ENCODE peak calls at places on chromosome 10, in five cellular contexts. One of them, this sample, is unnamed.

GRCh38 chr10:124681091-124681490 is 63.1 kb downstream of the FAM53B start:
- DNase-seq in choroid plexus epithelial cell: no peak
- DNase-seq in stimulated activated CD4-positive, alpha-beta T cell treated with anti-CD3 and anti-CD28 coated beads, TNF-alpha, amount 100 ng/mL, for 1 hour: no peak
- DNase-seq in left lobe of liver: no peak
- DNase-seq in IMR-90: no peak
- DNase-seq in this sample: no peak

GRCh38 chr10:91672021-91672608 is 39.2 kb upstream of the PPP1R3C start:
- DNase-seq in left lobe of liver: no peak
- DNase-seq in stimulated activated CD4-positive, alpha-beta T cell treated with anti-CD3 and anti-CD28 coated beads, TNF-alpha, amount 100 ng/mL, for 1 hour: no peak
- DNase-seq in choroid plexus epithelial cell: peak
- DNase-seq in IMR-90: peak
- DNase-seq in this sample: no peak

GRCh38 chr10:43125881-43126731 is 12.1 kb upstream of the CSGALNACT2 start:
- DNase-seq in left lobe of liver: peak
- DNase-seq in stimulated activated CD4-positive, alpha-beta T cell treated with anti-CD3 and anti-CD28 coated beads, TNF-alpha, amount 100 ng/mL, for 1 hour: no peak
- DNase-seq in IMR-90: no peak
- DNase-seq in choroid plexus epithelial cell: no peak
- DNase-seq in this sample: peak

GRCh38 chr10:25547391-25547790 is 372.6 kb downstream of the GPR158 start:
- DNase-seq in choroid plexus epithelial cell: peak
- DNase-seq in IMR-90: no peak
- DNase-seq in left lobe of liver: no peak
- DNase-seq in stimulated activated CD4-positive, alpha-beta T cell treated with anti-CD3 and anti-CD28 coated beads, TNF-alpha, amount 100 ng/mL, for 1 hour: no peak
- DNase-seq in this sample: no peak

GRCh38 chr10:6588082-6588481 is 8.0 kb upstream of the PRKCQ start:
- DNase-seq in IMR-90: no peak
- DNase-seq in stimulated activated CD4-positive, alpha-beta T cell treated with anti-CD3 and anti-CD28 coated beads, TNF-alpha, amount 100 ng/mL, for 1 hour: no peak
- DNase-seq in left lobe of liver: no peak
- DNase-seq in choroid plexus epithelial cell: no peak
- DNase-seq in this sample: no peak

GRCh38 chr10:77458986-77459590 is 178.5 kb downstream of the KCNMA1 start:
- DNase-seq in stimulated activated CD4-positive, alpha-beta T cell treated with anti-CD3 and anti-CD28 coated beads, TNF-alpha, amount 100 ng/mL, for 1 hour: no peak
- DNase-seq in IMR-90: peak
- DNase-seq in choroid plexus epithelial cell: peak
- DNase-seq in left lobe of liver: no peak
- DNase-seq in this sample: no peak

GRCh38 chr10:76026176-76026771 is 594.9 kb downstream of the LRMDA start:
- DNase-seq in choroid plexus epithelial cell: no peak
- DNase-seq in left lobe of liver: no peak
- DNase-seq in IMR-90: no peak
- DNase-seq in stimulated activated CD4-positive, alpha-beta T cell treated with anti-CD3 and anti-CD28 coated beads, TNF-alpha, amount 100 ng/mL, for 1 hour: no peak
- DNase-seq in this sample: no peak

GRCh38 chr10:104342941-104343411 is 4.7 kb upstream of the ITPRIP start:
- DNase-seq in left lobe of liver: no peak
- DNase-seq in choroid plexus epithelial cell: no peak
- DNase-seq in stimulated activated CD4-positive, alpha-beta T cell treated with anti-CD3 and anti-CD28 coated beads, TNF-alpha, amount 100 ng/mL, for 1 hour: no peak
- DNase-seq in IMR-90: no peak
- DNase-seq in this sample: no peak

GRCh38 chr10:3399756-3400155 is 227.2 kb upstream of the PITRM1 start:
- DNase-seq in IMR-90: peak
- DNase-seq in left lobe of liver: no peak
- DNase-seq in stimulated activated CD4-positive, alpha-beta T cell treated with anti-CD3 and anti-CD28 coated beads, TNF-alpha, amount 100 ng/mL, for 1 hour: no peak
- DNase-seq in choroid plexus epithelial cell: peak
- DNase-seq in this sample: no peak

GRCh38 chr10:46002916-46003693 is 27.3 kb downstream of the NCOA4 start:
- DNase-seq in stimulated activated CD4-positive, alpha-beta T cell treated with anti-CD3 and anti-CD28 coated beads, TNF-alpha, amount 100 ng/mL, for 1 hour: no peak
- DNase-seq in left lobe of liver: no peak
- DNase-seq in IMR-90: peak
- DNase-seq in choroid plexus epithelial cell: no peak
- DNase-seq in this sample: no peak

GRCh38 chr10:125457406-125457805 is 225.6 kb downstream of the TEX36 start:
- DNase-seq in IMR-90: no peak
- DNase-seq in choroid plexus epithelial cell: no peak
- DNase-seq in stimulated activated CD4-positive, alpha-beta T cell treated with anti-CD3 and anti-CD28 coated beads, TNF-alpha, amount 100 ng/mL, for 1 hour: no peak
- DNase-seq in left lobe of liver: no peak
- DNase-seq in this sample: no peak

GRCh38 chr10:30026578-30026977 is 32.8 kb downstream of the JCAD start:
- DNase-seq in IMR-90: no peak
- DNase-seq in stimulated activated CD4-positive, alpha-beta T cell treated with anti-CD3 and anti-CD28 coated beads, TNF-alpha, amount 100 ng/mL, for 1 hour: no peak
- DNase-seq in choroid plexus epithelial cell: no peak
- DNase-seq in left lobe of liver: no peak
- DNase-seq in this sample: no peak

GRCh38 chr10:12042409-12042796 is 206 bp downstream of the UPF2 start:
- DNase-seq in left lobe of liver: no peak
- DNase-seq in IMR-90: peak
- DNase-seq in stimulated activated CD4-positive, alpha-beta T cell treated with anti-CD3 and anti-CD28 coated beads, TNF-alpha, amount 100 ng/mL, for 1 hour: no peak
- DNase-seq in choroid plexus epithelial cell: peak
- DNase-seq in this sample: peak

GRCh38 chr10:100738055-100738827 is 7.1 kb upstream of the PAX2 start:
- DNase-seq in left lobe of liver: no peak
- DNase-seq in stimulated activated CD4-positive, alpha-beta T cell treated with anti-CD3 and anti-CD28 coated beads, TNF-alpha, amount 100 ng/mL, for 1 hour: no peak
- DNase-seq in choroid plexus epithelial cell: no peak
- DNase-seq in IMR-90: no peak
- DNase-seq in this sample: peak

GRCh38 chr10:134743-135600 is at the start of gene ZMYND11:
- DNase-seq in left lobe of liver: peak
- DNase-seq in choroid plexus epithelial cell: peak
- DNase-seq in IMR-90: peak
- DNase-seq in stimulated activated CD4-positive, alpha-beta T cell treated with anti-CD3 and anti-CD28 coated beads, TNF-alpha, amount 100 ng/mL, for 1 hour: peak
- DNase-seq in this sample: peak

GRCh38 chr10:122426834-122427233 is 27.6 kb upstream of the ARMS2 start:
- DNase-seq in IMR-90: no peak
- DNase-seq in left lobe of liver: no peak
- DNase-seq in choroid plexus epithelial cell: no peak
- DNase-seq in stimulated activated CD4-positive, alpha-beta T cell treated with anti-CD3 and anti-CD28 coated beads, TNF-alpha, amount 100 ng/mL, for 1 hour: no peak
- DNase-seq in this sample: no peak

GRCh38 chr10:132536241-132536963 is 1.2 kb upstream of the INPP5A start:
- DNase-seq in choroid plexus epithelial cell: no peak
- DNase-seq in stimulated activated CD4-positive, alpha-beta T cell treated with anti-CD3 and anti-CD28 coated beads, TNF-alpha, amount 100 ng/mL, for 1 hour: no peak
- DNase-seq in left lobe of liver: no peak
- DNase-seq in IMR-90: no peak
- DNase-seq in this sample: peak

GRCh38 chr10:70312972-70313371 is 29.2 kb upstream of the NPFFR1 start:
- DNase-seq in left lobe of liver: no peak
- DNase-seq in stimulated activated CD4-positive, alpha-beta T cell treated with anti-CD3 and anti-CD28 coated beads, TNF-alpha, amount 100 ng/mL, for 1 hour: no peak
- DNase-seq in choroid plexus epithelial cell: no peak
- DNase-seq in IMR-90: peak
- DNase-seq in this sample: no peak

GRCh38 chr10:96319754-96320514 is 15.7 kb downstream of the DNTT start:
- DNase-seq in IMR-90: no peak
- DNase-seq in stimulated activated CD4-positive, alpha-beta T cell treated with anti-CD3 and anti-CD28 coated beads, TNF-alpha, amount 100 ng/mL, for 1 hour: no peak
- DNase-seq in left lobe of liver: no peak
- DNase-seq in choroid plexus epithelial cell: peak
- DNase-seq in this sample: no peak

GRCh38 chr10:79356104-79356503 is 8.8 kb downstream of the PPIF start:
- DNase-seq in IMR-90: no peak
- DNase-seq in choroid plexus epithelial cell: no peak
- DNase-seq in left lobe of liver: no peak
- DNase-seq in stimulated activated CD4-positive, alpha-beta T cell treated with anti-CD3 and anti-CD28 coated beads, TNF-alpha, amount 100 ng/mL, for 1 hour: no peak
- DNase-seq in this sample: no peak

GRCh38 chr10:28215930-28216329 is 86.9 kb downstream of the MPP7 start:
- DNase-seq in IMR-90: no peak
- DNase-seq in stimulated activated CD4-positive, alpha-beta T cell treated with anti-CD3 and anti-CD28 coated beads, TNF-alpha, amount 100 ng/mL, for 1 hour: no peak
- DNase-seq in left lobe of liver: no peak
- DNase-seq in choroid plexus epithelial cell: no peak
- DNase-seq in this sample: no peak

GRCh38 chr10:63064706-63065105 is 68.4 kb upstream of the NRBF2 start:
- DNase-seq in stimulated activated CD4-positive, alpha-beta T cell treated with anti-CD3 and anti-CD28 coated beads, TNF-alpha, amount 100 ng/mL, for 1 hour: no peak
- DNase-seq in left lobe of liver: no peak
- DNase-seq in choroid plexus epithelial cell: no peak
- DNase-seq in IMR-90: no peak
- DNase-seq in this sample: no peak

GRCh38 chr10:4034907-4035581 is 250.0 kb upstream of the KLF6 start:
- DNase-seq in stimulated activated CD4-positive, alpha-beta T cell treated with anti-CD3 and anti-CD28 coated beads, TNF-alpha, amount 100 ng/mL, for 1 hour: no peak
- DNase-seq in left lobe of liver: no peak
- DNase-seq in choroid plexus epithelial cell: peak
- DNase-seq in IMR-90: peak
- DNase-seq in this sample: no peak

GRCh38 chr10:91758303-91759146 is 39.7 kb upstream of the TNKS2 start:
- DNase-seq in choroid plexus epithelial cell: peak
- DNase-seq in left lobe of liver: no peak
- DNase-seq in stimulated activated CD4-positive, alpha-beta T cell treated with anti-CD3 and anti-CD28 coated beads, TNF-alpha, amount 100 ng/mL, for 1 hour: no peak
- DNase-seq in IMR-90: peak
- DNase-seq in this sample: no peak

GRCh38 chr10:72274213-72274729 is 547 bp downstream of the DDIT4 start:
- DNase-seq in IMR-90: peak
- DNase-seq in stimulated activated CD4-positive, alpha-beta T cell treated with anti-CD3 and anti-CD28 coated beads, TNF-alpha, amount 100 ng/mL, for 1 hour: no peak
- DNase-seq in choroid plexus epithelial cell: peak
- DNase-seq in left lobe of liver: no peak
- DNase-seq in this sample: peak

GRCh38 chr10:22682237-22683192 is 31.9 kb downstream of the PIP4K2A start:
- DNase-seq in stimulated activated CD4-positive, alpha-beta T cell treated with anti-CD3 and anti-CD28 coated beads, TNF-alpha, amount 100 ng/mL, for 1 hour: no peak
- DNase-seq in left lobe of liver: no peak
- DNase-seq in choroid plexus epithelial cell: peak
- DNase-seq in IMR-90: peak
- DNase-seq in this sample: no peak

GRCh38 chr10:33103980-33104379 is 145.9 kb upstream of the ITGB1 start:
- DNase-seq in stimulated activated CD4-positive, alpha-beta T cell treated with anti-CD3 and anti-CD28 coated beads, TNF-alpha, amount 100 ng/mL, for 1 hour: no peak
- DNase-seq in left lobe of liver: no peak
- DNase-seq in IMR-90: no peak
- DNase-seq in choroid plexus epithelial cell: no peak
- DNase-seq in this sample: no peak

GRCh38 chr10:19869370-19869769 is 53.1 kb downstream of the PLXDC2 start:
- DNase-seq in IMR-90: no peak
- DNase-seq in stimulated activated CD4-positive, alpha-beta T cell treated with anti-CD3 and anti-CD28 coated beads, TNF-alpha, amount 100 ng/mL, for 1 hour: no peak
- DNase-seq in left lobe of liver: no peak
- DNase-seq in choroid plexus epithelial cell: no peak
- DNase-seq in this sample: no peak